ENCODE peak calls at places on chromosomes 1 and 21, in five cellular contexts. One of them, this sample, is unnamed.

GRCh38 chr1:116988248-116988647 is 13.3 kb upstream of the CD101 start:
- DNase-seq in IMR-90: no peak
- DNase-seq in H1: no peak
- DNase-seq in neuronal stem cell: no peak
- DNase-seq in trophoblast cell: no peak
- DNase-seq in this sample: peak; percentile 53

GRCh38 chr1:197890936-197891335 is 11.5 kb upstream of the C1orf53 start:
- DNase-seq in neuronal stem cell: no peak
- DNase-seq in trophoblast cell: no peak
- DNase-seq in H1: no peak
- DNase-seq in IMR-90: no peak
- DNase-seq in this sample: no peak

GRCh38 chr1:111279144-111279543 is 11.5 kb upstream of the CHIA start:
- DNase-seq in H1: no peak
- DNase-seq in trophoblast cell: no peak
- DNase-seq in IMR-90: no peak
- DNase-seq in neuronal stem cell: no peak
- DNase-seq in this sample: no peak

GRCh38 chr1:95953005-95953404 is 719.0 kb downstream of the RWDD3 start:
- DNase-seq in H1: peak; percentile 9
- DNase-seq in neuronal stem cell: no peak
- DNase-seq in trophoblast cell: peak; percentile 10
- DNase-seq in IMR-90: peak; percentile 1
- DNase-seq in this sample: peak; percentile 12

GRCh38 chr1:73100216-73100615 is 817.9 kb upstream of the NEGR1 start:
- DNase-seq in trophoblast cell: no peak
- DNase-seq in neuronal stem cell: no peak
- DNase-seq in H1: no peak
- DNase-seq in IMR-90: no peak
- DNase-seq in this sample: no peak

GRCh38 chr1:164754088-164754600 is 195.2 kb downstream of the PBX1 start:
- DNase-seq in neuronal stem cell: no peak
- DNase-seq in trophoblast cell: no peak
- DNase-seq in IMR-90: peak; percentile 55
- DNase-seq in H1: no peak
- DNase-seq in this sample: no peak

GRCh38 chr1:100358210-100358609 is 5.9 kb downstream of the CDC14A start:
- DNase-seq in H1: no peak
- DNase-seq in trophoblast cell: no peak
- DNase-seq in neuronal stem cell: no peak
- DNase-seq in IMR-90: no peak
- DNase-seq in this sample: peak; percentile 17

GRCh38 chr1:41450747-41451285 is 33.7 kb downstream of the EDN2 start:
- DNase-seq in IMR-90: no peak
- DNase-seq in neuronal stem cell: no peak
- DNase-seq in trophoblast cell: no peak
- DNase-seq in H1: no peak
- DNase-seq in this sample: no peak

GRCh38 chr21:46161800-46162592 is 6.6 kb upstream of the FTCD start:
- DNase-seq in neuronal stem cell: no peak
- DNase-seq in H1: no peak
- DNase-seq in trophoblast cell: no peak
- DNase-seq in IMR-90: no peak
- DNase-seq in this sample: no peak

GRCh38 chr1:87179076-87179475 is 149.6 kb upstream of the LMO4 start:
- DNase-seq in trophoblast cell: no peak
- DNase-seq in IMR-90: no peak
- DNase-seq in H1: no peak
- DNase-seq in neuronal stem cell: no peak
- DNase-seq in this sample: no peak

GRCh38 chr21:25031750-25032149 is 575.5 kb downstream of the MRPL39 start:
- DNase-seq in neuronal stem cell: no peak
- DNase-seq in trophoblast cell: no peak
- DNase-seq in H1: no peak
- DNase-seq in IMR-90: no peak
- DNase-seq in this sample: no peak

DNA sequence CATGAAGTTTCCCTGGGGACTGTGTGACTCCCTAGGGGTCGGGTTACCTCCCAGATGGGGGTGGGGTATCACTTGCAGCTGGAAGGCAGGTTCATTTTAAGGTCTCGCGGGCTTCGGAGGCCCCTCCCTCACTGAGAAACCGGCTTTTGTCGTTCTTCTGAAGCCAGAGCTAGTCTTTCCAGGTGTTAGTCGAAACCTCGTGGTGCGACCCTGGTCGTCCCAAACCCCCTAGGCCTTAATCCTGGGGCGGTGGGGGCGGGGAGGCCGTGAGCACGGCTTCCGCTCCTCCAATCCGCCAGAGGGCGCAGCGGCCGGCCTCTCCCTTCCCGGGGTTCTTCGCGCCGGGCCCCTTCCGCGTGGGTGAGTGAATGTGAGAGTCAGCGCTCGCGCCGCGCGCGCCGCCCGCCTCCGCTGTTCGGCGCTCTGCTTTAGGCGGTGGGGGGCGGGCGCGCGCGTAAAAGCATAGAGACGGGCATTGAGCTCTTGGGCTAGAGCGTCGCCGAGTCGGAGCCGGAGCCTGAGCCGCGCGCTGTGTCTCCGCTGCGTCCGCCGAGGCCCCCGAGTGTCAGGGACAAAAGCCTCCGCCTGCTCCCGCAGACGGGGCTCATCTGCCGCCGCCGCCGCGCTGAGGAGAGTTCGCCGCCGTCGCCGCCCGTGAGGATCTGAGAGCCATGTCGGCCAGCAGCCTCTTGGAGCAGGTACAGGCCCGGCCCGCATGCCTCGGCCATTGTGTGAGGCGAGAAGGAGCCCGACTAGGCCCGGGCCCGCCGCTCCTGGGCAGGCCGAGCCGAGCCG is at the start of gene YTHDF2:
- DNase-seq in trophoblast cell: peak; percentile 96
- DNase-seq in neuronal stem cell: peak; percentile 99
- DNase-seq in H1: peak; percentile 94
- DNase-seq in IMR-90: peak; percentile 96
- DNase-seq in this sample: peak; percentile 97
- H4K91ac ChIP-seq in trophoblast cell: peak within 1 kb of the TSS; percentile 96
- H4K91ac ChIP-seq in neuronal stem cell: peak within 1 kb of the TSS; percentile 41
- H4K91ac ChIP-seq in H1: peak within 1 kb of the TSS; percentile 84
- H4K91ac ChIP-seq in IMR-90: peak within 1 kb of the TSS; percentile 94
- H4K91ac ChIP-seq in this sample: peak within 1 kb of the TSS; percentile 97

DNA sequence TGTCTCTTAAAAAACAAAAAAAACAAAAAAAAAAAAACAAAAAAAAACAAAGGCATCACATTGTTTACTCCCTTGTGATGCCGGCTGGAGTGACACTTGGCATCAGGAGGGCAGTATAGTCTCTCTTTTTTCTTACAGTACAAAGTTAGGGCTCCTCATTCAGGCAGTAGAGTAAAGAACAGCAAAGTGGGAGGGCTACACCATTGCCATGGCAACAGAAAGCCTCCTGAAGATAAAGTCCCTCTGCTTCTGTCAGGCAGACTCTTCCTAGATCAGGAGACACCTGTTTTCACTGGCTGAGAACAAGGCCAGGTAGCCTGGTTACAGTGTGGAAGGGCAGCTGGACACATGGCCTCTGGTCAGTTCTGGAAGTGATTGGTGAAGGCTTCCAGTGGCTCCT is 41.3 kb upstream of the RAB3GAP2 start:
- DNase-seq in IMR-90: no peak
- DNase-seq in neuronal stem cell: no peak
- DNase-seq in H1: no peak
- DNase-seq in trophoblast cell: no peak
- DNase-seq in this sample: no peak
- H3K36me3 ChIP-seq in IMR-90: no peaks in the 10 kb centered on the region
- H3K36me3 ChIP-seq in neuronal stem cell: no peaks in the 10 kb centered on the region
- H3K36me3 ChIP-seq in H1: no peaks in the 10 kb centered on the region
- H3K36me3 ChIP-seq in trophoblast cell: no peaks in the 10 kb centered on the region
- H3K36me3 ChIP-seq in this sample: no peaks in the 10 kb centered on the region

GRCh38 chr1:173717238-173717637 is 2.5 kb downstream of the KLHL20 start:
- DNase-seq in IMR-90: no peak
- DNase-seq in neuronal stem cell: no peak
- DNase-seq in H1: no peak
- DNase-seq in trophoblast cell: no peak
- DNase-seq in this sample: no peak

GRCh38 chr1:173715538-173715844 is 710 bp downstream of the KLHL20 start:
- DNase-seq in H1: no peak
- DNase-seq in trophoblast cell: no peak
- DNase-seq in neuronal stem cell: no peak
- DNase-seq in IMR-90: no peak
- DNase-seq in this sample: no peak

GRCh38 chr1:173714441-173714758 is 381 bp upstream of the KLHL20 start:
- DNase-seq in neuronal stem cell: no peak
- DNase-seq in trophoblast cell: no peak
- DNase-seq in H1: no peak
- DNase-seq in IMR-90: no peak
- DNase-seq in this sample: no peak

DNA sequence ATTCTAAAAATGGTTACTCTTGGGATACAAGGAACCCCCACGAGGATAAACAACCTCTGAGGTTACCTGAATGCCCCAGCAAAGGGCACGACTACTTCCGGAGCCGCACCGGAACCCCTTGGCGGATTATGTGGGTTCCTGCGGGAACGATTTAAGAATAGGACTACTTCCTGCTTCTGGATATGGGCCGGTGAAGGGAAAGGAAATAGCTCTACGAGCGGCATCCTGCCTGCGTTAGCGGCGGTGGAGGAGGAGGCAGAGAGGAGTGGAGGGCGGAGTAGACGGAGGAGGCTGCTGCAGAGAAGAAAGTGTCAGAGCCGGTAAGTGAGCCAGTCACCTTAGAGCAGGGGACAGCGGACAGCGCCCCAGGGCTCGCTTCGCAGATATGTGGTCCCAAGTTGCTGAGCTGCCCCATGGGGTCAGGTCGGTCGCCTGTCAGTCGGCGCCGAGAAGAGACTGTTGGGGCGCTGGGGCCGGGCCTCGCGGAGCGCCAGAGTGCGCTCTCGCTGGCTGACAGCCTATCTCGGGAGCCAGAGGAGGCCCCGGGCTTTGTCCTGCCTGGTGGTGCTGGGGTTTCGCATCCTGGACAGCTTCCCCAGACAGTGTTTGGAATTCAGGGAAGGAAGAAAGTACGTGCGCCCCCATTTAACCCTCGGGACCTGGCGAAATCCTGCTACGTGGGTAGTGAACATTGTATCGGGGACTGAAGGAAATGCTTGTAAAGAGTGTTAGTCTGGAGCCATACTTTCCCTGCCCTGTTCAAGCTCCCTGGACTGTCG is at the start of gene KLHL20:
- DNase-seq in IMR-90: peak; percentile 90
- DNase-seq in neuronal stem cell: peak; percentile 80
- DNase-seq in H1: peak; percentile 51
- DNase-seq in trophoblast cell: peak; percentile 88
- DNase-seq in this sample: peak; percentile 95
- H4K8ac ChIP-seq in IMR-90: peak within 1 kb of the TSS; percentile 100
- H4K8ac ChIP-seq in neuronal stem cell: no peak within 1 kb of the TSS
- H4K8ac ChIP-seq in H1: peak within 1 kb of the TSS; percentile 90
- H4K8ac ChIP-seq in trophoblast cell: peak within 1 kb of the TSS; percentile 88
- H4K8ac ChIP-seq in this sample: peak within 1 kb of the TSS; percentile 98

GRCh38 chr1:45326627-45327591 is at the start of gene HPDL:
- DNase-seq in neuronal stem cell: peak; percentile 71
- DNase-seq in H1: peak; percentile 64
- DNase-seq in trophoblast cell: no peak
- DNase-seq in IMR-90: peak; percentile 27
- DNase-seq in this sample: peak; percentile 42
- H4K91ac ChIP-seq in neuronal stem cell: peak within 1 kb of the TSS; percentile 46
- H4K91ac ChIP-seq in H1: peak within 1 kb of the TSS; percentile 89
- H4K91ac ChIP-seq in trophoblast cell: no peak within 1 kb of the TSS
- H4K91ac ChIP-seq in IMR-90: no peak within 1 kb of the TSS
- H4K91ac ChIP-seq in this sample: peak within 1 kb of the TSS; percentile 92

GRCh38 chr21:37267269-37268185 is at the start of gene VPS26C:
- DNase-seq in trophoblast cell: peak; percentile 100
- DNase-seq in neuronal stem cell: peak; percentile 98
- DNase-seq in H1: peak; percentile 99
- DNase-seq in IMR-90: peak; percentile 99
- DNase-seq in this sample: peak; percentile 99

GRCh38 chr21:37268186-37268503 is 1.0 kb upstream of the VPS26C start:
- DNase-seq in H1: no peak
- DNase-seq in neuronal stem cell: no peak
- DNase-seq in trophoblast cell: no peak
- DNase-seq in IMR-90: no peak
- DNase-seq in this sample: no peak

GRCh38 chr21:37263827-37264226 is 3.3 kb downstream of the VPS26C start:
- DNase-seq in neuronal stem cell: no peak
- DNase-seq in H1: no peak
- DNase-seq in trophoblast cell: no peak
- DNase-seq in IMR-90: peak; percentile 15
- DNase-seq in this sample: peak; percentile 36

GRCh38 chr21:37266515-37267221 is 466 bp downstream of the VPS26C start:
- DNase-seq in IMR-90: peak; percentile 42
- DNase-seq in trophoblast cell: peak; percentile 89
- DNase-seq in H1: no peak
- DNase-seq in neuronal stem cell: peak; percentile 35
- DNase-seq in this sample: peak; percentile 60

DNA sequence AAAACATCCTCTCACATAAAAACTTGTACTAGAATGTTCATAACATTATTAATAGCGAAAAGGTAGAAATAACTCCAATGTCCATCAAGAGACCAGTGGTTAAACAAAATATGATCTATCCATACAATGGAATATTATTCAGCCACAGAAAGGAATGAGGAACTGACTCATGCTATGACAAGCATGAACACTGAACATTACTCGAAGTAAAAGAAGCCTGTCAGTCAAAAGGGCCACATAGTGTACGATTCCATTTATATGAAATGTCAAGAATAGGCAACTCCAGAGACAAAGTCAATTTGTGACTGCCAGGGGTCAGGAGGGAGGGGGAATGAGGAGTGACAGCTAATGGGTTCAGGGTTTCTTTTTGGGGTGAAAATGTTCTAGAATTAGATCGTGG is 2.3 kb downstream of the VPS26C start:
- DNase-seq in IMR-90: no peak
- DNase-seq in H1: no peak
- DNase-seq in trophoblast cell: peak; percentile 9
- DNase-seq in neuronal stem cell: no peak
- DNase-seq in this sample: no peak
- H3K36me3 ChIP-seq in IMR-90: no peaks in the 10 kb centered on the region
- H3K36me3 ChIP-seq in H1: peaks cover 12% of the 10 kb centered on the region
- H3K36me3 ChIP-seq in trophoblast cell: no peaks in the 10 kb centered on the region
- H3K36me3 ChIP-seq in neuronal stem cell: no peaks in the 10 kb centered on the region
- H3K36me3 ChIP-seq in this sample: no peaks in the 10 kb centered on the region

GRCh38 chr1:237684236-237684635 is 206.5 kb downstream of the ZP4 start:
- DNase-seq in trophoblast cell: no peak
- DNase-seq in IMR-90: peak; percentile 62
- DNase-seq in neuronal stem cell: no peak
- DNase-seq in H1: no peak
- DNase-seq in this sample: peak; percentile 47

GRCh38 chr1:237687837-237688236 is 202.9 kb downstream of the ZP4 start:
- DNase-seq in H1: no peak
- DNase-seq in neuronal stem cell: no peak
- DNase-seq in IMR-90: peak; percentile 2
- DNase-seq in trophoblast cell: no peak
- DNase-seq in this sample: no peak

GRCh38 chr1:237681210-237681609 is 209.5 kb downstream of the ZP4 start:
- DNase-seq in H1: no peak
- DNase-seq in trophoblast cell: peak; percentile 88
- DNase-seq in IMR-90: peak; percentile 3
- DNase-seq in neuronal stem cell: no peak
- DNase-seq in this sample: no peak

GRCh38 chr1:237690656-237691055 is 200.1 kb downstream of the ZP4 start:
- DNase-seq in H1: no peak
- DNase-seq in IMR-90: no peak
- DNase-seq in trophoblast cell: no peak
- DNase-seq in neuronal stem cell: no peak
- DNase-seq in this sample: no peak

GRCh38 chr1:237685553-237685952 is 205.2 kb downstream of the ZP4 start:
- DNase-seq in trophoblast cell: no peak
- DNase-seq in neuronal stem cell: no peak
- DNase-seq in IMR-90: no peak
- DNase-seq in H1: no peak
- DNase-seq in this sample: no peak
- H4K8ac ChIP-seq in trophoblast cell: no peak overlapping the region
- H4K8ac ChIP-seq in neuronal stem cell: no peak overlapping the region
- H4K8ac ChIP-seq in IMR-90: no peak overlapping the region
- H4K8ac ChIP-seq in H1: no peak overlapping the region
- H4K8ac ChIP-seq in this sample: no peak overlapping the region

GRCh38 chr1:18481921-18482701 is 1.4 kb downstream of the KLHDC7A start:
- DNase-seq in neuronal stem cell: no peak
- DNase-seq in trophoblast cell: no peak
- DNase-seq in IMR-90: no peak
- DNase-seq in H1: no peak
- DNase-seq in this sample: no peak
- H4K91ac ChIP-seq in neuronal stem cell: peak overlapping the region; percentile 47
- H4K91ac ChIP-seq in trophoblast cell: peak overlapping the region; percentile 81
- H4K91ac ChIP-seq in IMR-90: no peak overlapping the region
- H4K91ac ChIP-seq in H1: peak overlapping the region; percentile 97
- H4K91ac ChIP-seq in this sample: no peak overlapping the region

This sample was measured in mesenchymal stem cell.